ENCODE peak calls at places on chromosomes 6 and 20, in nine cellular contexts. Z is brain microvascular endothelial cell; O is stimulated activated CD4-positive, alpha-beta T cell treated with anti-CD3 and anti-CD28 coated beads, Interleukin-4, amount 100 ng/mL, for 48 hours; C is EH; P is activated CD4-positive, alpha-beta T cell treated with anti-CD3 and anti-CD28 coated beads, Interleukin-2, amount 50 U/mL, for 1 hour; G is stomach; X is NCI-H460; U is endothelial cell; E is occipital lobe. J is an unnamed sample.

GRCh38 chr20:51696304-51697118 is 71.7 kb downstream of the ATP9A start:
- DNase-seq in Z (no peak), O (no peak), C (peak), P (no peak), G (no peak), X (no peak), U (no peak), E (no peak), J (no peak)

GRCh38 chr6:114159727-114160126 is 183.1 kb downstream of the HS3ST5 start:
- DNase-seq in Z (no peak), O (no peak), C (no peak), P (no peak), G (no peak), X (no peak), U (no peak), E (no peak), J (no peak)

GRCh38 chr20:54133434-54134427 is 40.1 kb downstream of the CYP24A1 start:
- DNase-seq in Z (no peak), O (no peak), C (peak), P (no peak), G (no peak), X (no peak), U (no peak), E (no peak), J (no peak)

GRCh38 chr6:36920546-36920945 is 34.0 kb upstream of the PI16 start:
- DNase-seq in Z (no peak), O (no peak), C (peak), P (no peak), G (no peak), X (no peak), U (no peak), E (no peak), J (no peak)

GRCh38 chr20:63033635-63034510 is 27.1 kb upstream of the BHLHE23 start:
- DNase-seq in Z (no peak), O (no peak), C (no peak), P (no peak), G (no peak), X (no peak), U (no peak), E (no peak), J (no peak)

GRCh38 chr6:157994126-157994795 is 12.6 kb downstream of the SYNJ2 start:
- DNase-seq in Z (no peak), O (no peak), C (peak), P (no peak), G (no peak), X (no peak), U (no peak), E (peak), J (no peak)

GRCh38 chr6:145036848-145037567 is 698.3 kb downstream of the EPM2A start:
- DNase-seq in Z (peak), O (no peak), C (peak), P (no peak), G (no peak), X (no peak), U (no peak), E (no peak), J (no peak)

GRCh38 chr6:5036309-5036708 is 32.5 kb upstream of the RPP40 start:
- DNase-seq in Z (peak), O (no peak), C (peak), P (no peak), G (no peak), X (peak), U (peak), E (no peak), J (no peak)

GRCh38 chr20:431012-431904 is 23.2 kb downstream of the RBCK1 start:
- DNase-seq in Z (peak), O (no peak), C (peak), P (peak), G (peak), X (peak), U (peak), E (peak), J (peak)

GRCh38 chr6:36269834-36270705 is at the start of gene PNPLA1:
- DNase-seq in Z (no peak), O (no peak), C (no peak), P (no peak), G (no peak), X (no peak), U (no peak), E (no peak), J (no peak)

GRCh38 chr6:80319286-80319685 is 212.8 kb downstream of the BCKDHB start:
- DNase-seq in Z (no peak), O (no peak), C (peak), P (no peak), G (no peak), X (no peak), U (no peak), E (no peak), J (no peak)

GRCh38 chr6:106510090-106510970 is 119.0 kb downstream of the RTN4IP1 start:
- DNase-seq in Z (no peak), O (peak), C (no peak), P (peak), G (peak), X (no peak), U (peak), E (no peak), J (no peak)

GRCh38 chr6:10621847-10622246 is 72.6 kb downstream of the C6orf52 start:
- DNase-seq in Z (no peak), O (no peak), C (no peak), P (no peak), G (no peak), X (no peak), U (no peak), E (no peak), J (no peak)

GRCh38 chr6:108961985-108962384 is 113.8 kb downstream of the ARMC2 start:
- DNase-seq in Z (peak), O (no peak), C (peak), P (no peak), G (no peak), X (no peak), U (no peak), E (no peak), J (peak)

GRCh38 chr6:301929-302705 is 9.8 kb downstream of the DUSP22 start:
- DNase-seq in Z (no peak), O (no peak), C (no peak), P (no peak), G (no peak), X (no peak), U (no peak), E (no peak), J (no peak)

GRCh38 chr6:73722318-73723060 is 26.5 kb downstream of the CD109 start:
- DNase-seq in Z (peak), O (no peak), C (peak), P (no peak), G (no peak), X (no peak), U (no peak), E (no peak), J (no peak)

GRCh38 chr20:51828762-51829161 is 26.4 kb upstream of the SALL4 start:
- DNase-seq in Z (peak), O (no peak), C (no peak), P (no peak), G (no peak), X (no peak), U (peak), E (no peak), J (no peak)

GRCh38 chr6:12277401-12277800 is 12.8 kb upstream of the EDN1 start:
- DNase-seq in Z (no peak), O (no peak), C (no peak), P (no peak), G (no peak), X (no peak), U (no peak), E (no peak), J (no peak)

GRCh38 chr6:73942581-73942980 is 246.6 kb downstream of the CD109 start:
- DNase-seq in Z (peak), O (no peak), C (peak), P (no peak), G (no peak), X (no peak), U (no peak), E (no peak), J (no peak)

GRCh38 chr6:32973144-32973854 is 4.9 kb downstream of the BRD2 start:
- DNase-seq in Z (no peak), O (peak), C (peak), P (no peak), G (peak), X (no peak), U (peak), E (no peak), J (no peak)

GRCh38 chr6:5213851-5214507 is 46.8 kb downstream of the LYRM4 start:
- DNase-seq in Z (peak), O (no peak), C (peak), P (no peak), G (no peak), X (no peak), U (no peak), E (no peak), J (no peak)

GRCh38 chr6:1525364-1526038 is 84.2 kb upstream of the FOXC1 start:
- DNase-seq in Z (no peak), O (no peak), C (peak), P (no peak), G (no peak), X (no peak), U (no peak), E (no peak), J (no peak)

GRCh38 chr20:31517373-31517772 is 3.1 kb downstream of the HM13 start:
- DNase-seq in Z (peak), O (no peak), C (peak), P (no peak), G (peak), X (peak), U (peak), E (no peak), J (peak)